ENCODE peak calls at places on chromosomes 6 and 20, in four cellular contexts. One of them, this sample, is unnamed.

GRCh38 chr20:62030834-62031434 is 34.7 kb downstream of the TAF4 start:
- DNase-seq in H7: no peak
- DNase-seq in fibroblast of pulmonary artery: no peak
- DNase-seq in cardiac fibroblast: no peak
- DNase-seq in this sample: no peak

GRCh38 chr20:38216201-38216600 is 44.3 kb downstream of the KIAA1755 start:
- DNase-seq in fibroblast of pulmonary artery: no peak
- DNase-seq in H7: no peak
- DNase-seq in cardiac fibroblast: no peak
- DNase-seq in this sample: no peak

GRCh38 chr20:45080867-45081616 is 19.9 kb downstream of the KCNS1 start:
- DNase-seq in cardiac fibroblast: peak; percentile 27
- DNase-seq in fibroblast of pulmonary artery: peak; percentile 29
- DNase-seq in H7: no peak
- DNase-seq in this sample: no peak

GRCh38 chr6:5851261-5851757 is 155.4 kb downstream of the NRN1 start:
- DNase-seq in H7: peak; percentile 91
- DNase-seq in fibroblast of pulmonary artery: peak; percentile 26
- DNase-seq in cardiac fibroblast: peak; percentile 8
- DNase-seq in this sample: no peak

GRCh38 chr6:41801380-41801779 is 13.9 kb downstream of the TOMM6 start:
- DNase-seq in fibroblast of pulmonary artery: peak; percentile 60
- DNase-seq in H7: no peak
- DNase-seq in cardiac fibroblast: peak; percentile 59
- DNase-seq in this sample: no peak

GRCh38 chr20:41373384-41373783 is 6.8 kb upstream of the EMILIN3 start:
- DNase-seq in fibroblast of pulmonary artery: no peak
- DNase-seq in H7: no peak
- DNase-seq in cardiac fibroblast: no peak
- DNase-seq in this sample: no peak

GRCh38 chr20:41540916-41541315 is 77.3 kb downstream of the CHD6 start:
- DNase-seq in cardiac fibroblast: no peak
- DNase-seq in H7: no peak
- DNase-seq in fibroblast of pulmonary artery: no peak
- DNase-seq in this sample: no peak

GRCh38 chr6:149153100-149153499 is 164.4 kb upstream of the TAB2 start:
- DNase-seq in fibroblast of pulmonary artery: no peak
- DNase-seq in H7: no peak
- DNase-seq in cardiac fibroblast: no peak
- DNase-seq in this sample: no peak

GRCh38 chr20:50146732-50147662 is 6.5 kb downstream of the PEDS1 start:
- DNase-seq in fibroblast of pulmonary artery: no peak
- DNase-seq in H7: peak; percentile 65
- DNase-seq in cardiac fibroblast: peak; percentile 55
- DNase-seq in this sample: peak; percentile 31

GRCh38 chr20:9202440-9203080 is 133.7 kb downstream of the PLCB4 start:
- DNase-seq in fibroblast of pulmonary artery: no peak
- DNase-seq in cardiac fibroblast: no peak
- DNase-seq in H7: no peak
- DNase-seq in this sample: no peak

GRCh38 chr6:108673153-108673552 is 112.4 kb downstream of the FOXO3 start:
- DNase-seq in H7: no peak
- DNase-seq in cardiac fibroblast: no peak
- DNase-seq in fibroblast of pulmonary artery: no peak
- DNase-seq in this sample: no peak

GRCh38 chr20:51624157-51624731 is 81.7 kb upstream of the NFATC2 start:
- DNase-seq in H7: peak; percentile 89
- DNase-seq in fibroblast of pulmonary artery: peak; percentile 70
- DNase-seq in cardiac fibroblast: peak; percentile 72
- DNase-seq in this sample: no peak

GRCh38 chr6:57190140-57190539 is 18.0 kb downstream of the BAG2 start:
- DNase-seq in fibroblast of pulmonary artery: peak; percentile 86
- DNase-seq in H7: no peak
- DNase-seq in cardiac fibroblast: peak; percentile 74
- DNase-seq in this sample: no peak

GRCh38 chr6:125363010-125363359 is 61.2 kb upstream of the HDDC2 start:
- DNase-seq in cardiac fibroblast: peak; percentile 61
- DNase-seq in fibroblast of pulmonary artery: no peak
- DNase-seq in H7: no peak
- DNase-seq in this sample: no peak

GRCh38 chr6:55047433-55048044 is 126.8 kb upstream of the HCRTR2 start:
- DNase-seq in cardiac fibroblast: no peak
- DNase-seq in fibroblast of pulmonary artery: no peak
- DNase-seq in H7: no peak
- DNase-seq in this sample: no peak

GRCh38 chr20:63091901-63092659 is 85.3 kb upstream of the BHLHE23 start:
- DNase-seq in fibroblast of pulmonary artery: no peak
- DNase-seq in cardiac fibroblast: no peak
- DNase-seq in H7: peak; percentile 53
- DNase-seq in this sample: peak; percentile 33

GRCh38 chr6:154951400-154952200 is 43.5 kb upstream of the TIAM2 start:
- DNase-seq in H7: no peak
- DNase-seq in fibroblast of pulmonary artery: no peak
- DNase-seq in cardiac fibroblast: no peak
- DNase-seq in this sample: peak; percentile 40

GRCh38 chr6:119186490-119186889 is 108.0 kb upstream of the FAM184A start:
- DNase-seq in cardiac fibroblast: no peak
- DNase-seq in fibroblast of pulmonary artery: no peak
- DNase-seq in H7: peak; percentile 3
- DNase-seq in this sample: no peak

GRCh38 chr20:35820715-35821114 is 48.9 kb downstream of the PHF20 start:
- DNase-seq in cardiac fibroblast: peak; percentile 54
- DNase-seq in H7: no peak
- DNase-seq in fibroblast of pulmonary artery: peak; percentile 35
- DNase-seq in this sample: no peak

GRCh38 chr20:44910690-44911262 is 916 bp downstream of the PABPC1L start:
- DNase-seq in fibroblast of pulmonary artery: no peak
- DNase-seq in cardiac fibroblast: no peak
- DNase-seq in H7: peak; percentile 62
- DNase-seq in this sample: no peak

GRCh38 chr6:144737998-144738397 is 452.9 kb downstream of the UTRN start:
- DNase-seq in H7: no peak
- DNase-seq in fibroblast of pulmonary artery: no peak
- DNase-seq in cardiac fibroblast: no peak
- DNase-seq in this sample: no peak

GRCh38 chr6:45843848-45844521 is 171.7 kb downstream of the CLIC5 start:
- DNase-seq in cardiac fibroblast: no peak
- DNase-seq in H7: no peak
- DNase-seq in fibroblast of pulmonary artery: no peak
- DNase-seq in this sample: no peak

DNA sequence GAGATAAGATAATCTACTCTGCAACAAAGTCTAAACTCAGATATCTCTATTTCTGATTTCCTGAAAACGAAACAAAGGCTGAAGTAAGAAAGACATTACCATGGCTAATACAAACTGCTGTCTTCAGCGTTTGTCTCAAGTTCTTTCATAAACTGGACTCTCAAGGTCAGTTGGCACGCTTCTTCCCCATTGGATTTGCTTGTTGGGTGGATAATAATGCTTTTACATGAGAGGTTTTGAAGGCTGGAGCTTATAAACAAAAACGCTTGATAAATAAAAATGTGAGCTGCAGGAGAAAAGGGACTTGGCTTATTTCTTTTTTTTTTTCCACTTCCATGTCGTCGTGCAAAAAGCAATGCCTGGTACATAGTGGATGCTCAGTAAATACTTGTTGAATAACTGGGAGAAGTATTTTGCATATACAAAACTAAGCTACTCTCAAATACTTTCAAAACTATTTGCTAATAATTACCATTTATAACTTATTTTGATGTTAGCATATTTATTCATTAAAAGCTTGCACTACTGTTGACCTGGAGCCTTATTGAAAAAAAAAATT is 65.7 kb upstream of the EEF1A1 start:
- DNase-seq in H7: no peak
- DNase-seq in fibroblast of pulmonary artery: peak; percentile 56
- DNase-seq in cardiac fibroblast: peak; percentile 48
- DNase-seq in this sample: no peak
- H3K4me3 ChIP-seq in H7: no peak overlapping the region
- H3K4me3 ChIP-seq in fibroblast of pulmonary artery: peak overlapping the region; percentile 44
- H3K4me3 ChIP-seq in cardiac fibroblast: peak overlapping the region; percentile 33
- H3K4me3 ChIP-seq in this sample: peak overlapping the region; percentile 35

DNA sequence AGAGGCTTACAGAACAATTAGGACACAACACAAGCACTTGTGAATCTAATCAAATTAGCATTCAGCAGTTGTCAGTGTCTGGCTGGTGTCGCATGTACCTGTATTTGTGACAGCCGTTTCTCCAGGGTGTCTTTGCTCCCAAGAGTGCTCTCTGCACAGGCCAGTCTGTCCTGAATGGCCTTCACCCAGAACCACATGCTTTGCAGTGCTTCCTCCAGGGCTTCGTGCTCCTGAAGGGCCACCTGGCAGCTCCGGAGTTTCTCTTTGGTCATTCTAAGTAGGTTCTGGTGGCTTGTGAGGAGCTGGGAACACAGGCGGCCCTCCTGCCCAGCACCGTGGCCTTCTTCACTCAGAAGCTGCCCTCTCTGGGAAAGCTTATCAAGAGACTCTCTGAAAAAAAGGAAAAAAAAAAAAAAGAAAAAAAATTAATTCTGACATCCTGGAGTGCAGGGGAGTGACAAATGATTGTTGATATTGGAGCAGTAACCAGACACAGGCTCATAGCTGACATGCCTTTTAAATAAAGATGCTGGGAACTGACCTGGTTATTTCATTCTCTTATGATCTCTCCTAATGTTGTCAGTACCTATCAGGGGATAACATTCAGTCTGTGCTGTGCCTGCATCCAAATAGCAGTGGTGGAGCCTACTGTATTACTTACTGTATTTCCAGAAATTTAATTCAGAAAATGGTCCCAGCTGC is 245.8 kb downstream of the SYNE1 start:
- DNase-seq in H7: no peak
- DNase-seq in fibroblast of pulmonary artery: no peak
- DNase-seq in cardiac fibroblast: peak; percentile 11
- DNase-seq in this sample: no peak
- H3K4me3 ChIP-seq in H7: no peak overlapping the region
- H3K4me3 ChIP-seq in fibroblast of pulmonary artery: no peak overlapping the region
- H3K4me3 ChIP-seq in cardiac fibroblast: no peak overlapping the region
- H3K4me3 ChIP-seq in this sample: peak overlapping the region; percentile 49

GRCh38 chr20:46119547-46119946 is 1.4 kb downstream of the CD40 start:
- DNase-seq in fibroblast of pulmonary artery: no peak
- DNase-seq in H7: no peak
- DNase-seq in cardiac fibroblast: no peak
- DNase-seq in this sample: no peak
- H3K4me3 ChIP-seq in fibroblast of pulmonary artery: no peak overlapping the region
- H3K4me3 ChIP-seq in H7: no peak overlapping the region
- H3K4me3 ChIP-seq in cardiac fibroblast: no peak overlapping the region
- H3K4me3 ChIP-seq in this sample: peak overlapping the region; percentile 64

GRCh38 chr6:146545608-146546007 is 2.0 kb downstream of the RAB32 start:
- DNase-seq in H7: no peak
- DNase-seq in cardiac fibroblast: peak; percentile 81
- DNase-seq in fibroblast of pulmonary artery: peak; percentile 57
- DNase-seq in this sample: no peak
- H3K4me3 ChIP-seq in H7: no peak overlapping the region
- H3K4me3 ChIP-seq in cardiac fibroblast: peak overlapping the region; percentile 87
- H3K4me3 ChIP-seq in fibroblast of pulmonary artery: peak overlapping the region; percentile 86
- H3K4me3 ChIP-seq in this sample: peak overlapping the region; percentile 94

DNA sequence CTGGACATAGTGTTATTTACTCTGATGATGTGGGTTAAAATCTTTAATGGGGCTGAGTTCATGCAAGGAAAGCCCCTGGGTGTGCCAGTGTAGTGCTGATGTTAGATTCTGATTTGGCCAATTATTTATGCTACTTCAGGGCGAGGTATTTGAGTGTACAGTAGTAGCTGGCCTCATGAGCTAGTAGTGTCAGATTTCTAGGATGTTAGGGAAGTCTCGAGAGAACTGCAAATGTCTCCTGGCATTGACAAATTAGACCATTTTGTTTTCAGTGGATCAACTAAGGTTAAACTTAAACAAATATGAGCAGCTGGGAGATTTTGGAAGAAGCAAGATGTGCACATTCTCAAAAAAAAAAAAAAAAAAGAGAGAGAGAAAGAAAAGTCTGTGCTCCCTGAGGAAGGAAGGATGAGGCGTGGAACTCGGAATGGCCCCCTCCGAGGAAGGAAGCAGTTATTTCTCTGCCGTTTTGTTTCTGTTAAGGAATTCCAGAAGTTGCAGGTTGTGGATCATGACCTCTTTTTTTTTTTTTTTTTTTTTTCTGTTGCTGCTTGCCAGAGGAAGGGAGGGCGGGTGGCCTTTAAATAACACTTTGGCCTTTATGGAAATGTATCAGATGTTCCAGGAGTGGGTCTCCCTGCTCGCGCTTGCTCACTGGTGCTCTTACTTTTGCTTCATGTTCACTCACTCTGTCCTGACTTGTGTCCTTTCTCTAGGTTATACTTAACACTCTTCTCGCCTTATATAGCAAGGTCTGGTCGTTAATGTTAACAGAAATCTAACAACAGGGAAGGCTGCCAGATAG is 124.5 kb downstream of the TCP11 start:
- DNase-seq in H7: no peak
- DNase-seq in fibroblast of pulmonary artery: peak; percentile 58
- DNase-seq in cardiac fibroblast: peak; percentile 61
- DNase-seq in this sample: peak; percentile 81
- H3K4me3 ChIP-seq in H7: no peak overlapping the region
- H3K4me3 ChIP-seq in fibroblast of pulmonary artery: peak overlapping the region; percentile 19
- H3K4me3 ChIP-seq in cardiac fibroblast: peak overlapping the region; percentile 12
- H3K4me3 ChIP-seq in this sample: peak overlapping the region; percentile 73

GRCh38 chr6:7974932-7975763 is 64.6 kb upstream of the TXNDC5 start:
- DNase-seq in H7: no peak
- DNase-seq in fibroblast of pulmonary artery: peak; percentile 100
- DNase-seq in cardiac fibroblast: peak; percentile 94
- DNase-seq in this sample: peak; percentile 9
- H3K4me3 ChIP-seq in H7: no peak overlapping the region
- H3K4me3 ChIP-seq in fibroblast of pulmonary artery: peak overlapping the region; percentile 21
- H3K4me3 ChIP-seq in cardiac fibroblast: no peak overlapping the region
- H3K4me3 ChIP-seq in this sample: peak overlapping the region; percentile 49

DNA sequence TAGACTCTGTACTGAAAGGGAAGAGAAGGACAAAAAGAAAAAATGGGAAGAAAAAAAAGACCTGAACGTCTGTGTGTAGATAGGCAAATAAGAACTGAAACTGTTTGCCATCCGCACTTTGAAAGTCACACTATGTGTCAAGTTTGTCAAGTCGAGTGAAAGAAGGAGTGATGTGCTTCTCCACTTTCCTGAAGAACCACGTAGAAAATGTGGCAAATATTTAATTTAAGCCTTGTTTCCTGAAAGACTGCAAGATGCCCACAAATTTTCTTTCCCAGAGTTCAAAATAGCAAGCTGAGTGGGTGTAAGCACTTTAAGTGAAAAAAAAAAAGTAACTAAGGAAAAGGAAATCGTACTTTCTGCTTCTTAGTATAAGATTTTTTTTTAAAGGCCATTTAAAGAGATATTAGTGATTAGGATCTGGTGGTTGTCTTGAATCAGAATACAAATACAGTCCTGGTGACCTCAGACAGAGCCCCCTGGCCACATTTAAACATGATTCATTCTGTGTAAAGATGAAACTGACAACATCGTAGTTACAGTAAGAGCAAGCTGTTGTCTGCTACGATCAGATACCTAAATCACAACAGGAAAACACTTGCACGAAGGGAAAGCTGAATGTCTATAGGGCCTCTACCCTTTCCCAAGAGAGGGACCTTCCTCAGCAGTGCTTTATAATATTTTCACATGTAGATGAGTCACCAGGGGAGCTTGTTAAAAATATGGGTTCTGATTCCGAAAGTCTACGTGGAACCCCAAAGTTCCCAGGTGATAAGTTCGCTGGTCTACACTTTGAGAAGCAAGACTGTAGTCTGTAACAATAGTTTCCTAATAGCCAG is 102.3 kb downstream of the HIVEP2 start:
- DNase-seq in cardiac fibroblast: peak; percentile 78
- DNase-seq in H7: no peak
- DNase-seq in fibroblast of pulmonary artery: peak; percentile 60
- DNase-seq in this sample: no peak
- H3K4me3 ChIP-seq in cardiac fibroblast: peak overlapping the region; percentile 15
- H3K4me3 ChIP-seq in H7: no peak overlapping the region
- H3K4me3 ChIP-seq in fibroblast of pulmonary artery: peak overlapping the region; percentile 1
- H3K4me3 ChIP-seq in this sample: peak overlapping the region; percentile 23

This sample was measured in ascending aorta.